ENCODE peak calls at places on chromosomes 16 and 17, in eight cellular contexts. G is iPS DF 6.9; D is activated effector memory CD4-positive, alpha-beta T cell treated with anti-CD3 and anti-CD28 coated beads, Interleukin-2, amount 50 U/mL, for 16 hours; S is NCI-H460; Z is erythroblast; F is activated CD8-positive, alpha-beta T cell treated with anti-CD3 and anti-CD28 coated beads for 36 hours; P is stimulated activated naive CD4-positive, alpha-beta T cell treated with Interleukin-2 at 50 U/mL for 16 hours; N is activated gamma-delta T cell treated with Interleukin-2 at 50 U/mL for 16 hours. U is an unnamed sample.

GRCh38 chr16:23835390-23836077 is at the start of gene PRKCB:
- DNase-seq in D (peak), G (peak), Z (peak), S (peak), F (peak), N (peak), P (peak), U (peak)

GRCh38 chr16:3235856-3236669 is 1.1 kb upstream of the ZNF200 start:
- DNase-seq in D (peak), N (peak), P (peak), F (peak), G (no peak), S (no peak), Z (peak), U (peak)

GRCh38 chr16:89863741-89864391 is 9.5 kb upstream of the TCF25 start:
- DNase-seq in Z (no peak), N (peak), G (no peak), S (no peak), F (peak), D (peak), P (peak), U (peak)

GRCh38 chr17:3765981-3766380 is 35.0 kb downstream of the ITGAE start:
- DNase-seq in F (no peak), D (no peak), G (no peak), Z (no peak), P (no peak), N (no peak), S (no peak), U (no peak)

GRCh38 chr17:48278755-48279491 is 151.1 kb downstream of the SKAP1 start:
- DNase-seq in P (no peak), D (no peak), G (no peak), S (no peak), N (no peak), Z (no peak), F (no peak), U (no peak)

GRCh38 chr17:42009170-42009569 is 8.1 kb downstream of the DNAJC7 start:
- DNase-seq in G (no peak), P (no peak), Z (peak), S (no peak), D (no peak), N (no peak), F (peak), U (no peak)

GRCh38 chr16:11319529-11320146 is 25.6 kb upstream of the RMI2 start:
- DNase-seq in P (no peak), N (no peak), S (no peak), F (no peak), D (no peak), Z (peak), G (no peak), U (no peak)

GRCh38 chr17:3695723-3696411 is at the start of gene P2RX5:
- DNase-seq in S (no peak), Z (peak), N (peak), G (no peak), D (peak), F (peak), P (peak), U (no peak)

GRCh38 chr16:67939507-67940435 is 3.1 kb upstream of the PSMB10 start:
- DNase-seq in S (no peak), D (peak), Z (no peak), G (no peak), N (peak), P (peak), F (peak), U (no peak)

GRCh38 chr16:4664538-4665418 is 28.6 kb upstream of the NUDT16L1 start:
- DNase-seq in Z (no peak), F (peak), N (peak), P (peak), G (no peak), D (peak), S (no peak), U (peak)

GRCh38 chr17:78879679-78880186 is 23.3 kb downstream of the CEP295NL start:
- DNase-seq in N (no peak), F (peak), D (no peak), S (no peak), Z (no peak), P (no peak), G (no peak), U (no peak)

GRCh38 chr17:46878055-46878454 is 26.7 kb downstream of the WNT9B start:
- DNase-seq in F (no peak), N (no peak), P (no peak), G (no peak), D (no peak), Z (no peak), S (no peak), U (no peak)

GRCh38 chr16:68917541-68917940 is 74.2 kb downstream of the TANGO6 start:
- DNase-seq in D (no peak), F (no peak), P (no peak), S (no peak), G (no peak), N (no peak), Z (no peak), U (no peak)

GRCh38 chr17:61562287-61562686 is 28.7 kb downstream of the NACA2 start:
- DNase-seq in P (no peak), G (no peak), F (no peak), N (no peak), D (no peak), S (no peak), Z (no peak), U (no peak)

U was measured in activated T-helper 9 cell treated with anti-CD3 and anti-CD28 coated beads, Interleukin-2, amount 50 U/mL, for 16 hours.